ENCODE peak calls at places on chromosomes 12 and 14, in four cellular contexts. One of them, this sample, is unnamed. For H3K27me3, the result is how much of the 10 kb centered on the place peaks cover.

GRCh38 chr14:101518611-101519048 is 42.7 kb upstream of the DIO3 start:
- DNase-seq in sigmoid colon: peak
- DNase-seq in psoas muscle: peak
- DNase-seq in effector memory CD4-positive, alpha-beta T cell: no peak
- DNase-seq in this sample: peak

GRCh38 chr12:2243275-2243674 is 190.5 kb downstream of the CACNA1C start:
- DNase-seq in sigmoid colon: no peak
- DNase-seq in psoas muscle: no peak
- DNase-seq in effector memory CD4-positive, alpha-beta T cell: no peak
- DNase-seq in this sample: no peak

GRCh38 chr14:99568567-99569560 is 35.1 kb downstream of the CCDC85C start:
- DNase-seq in sigmoid colon: peak
- DNase-seq in psoas muscle: no peak
- DNase-seq in effector memory CD4-positive, alpha-beta T cell: no peak
- DNase-seq in this sample: no peak

GRCh38 chr12:120540445-120540844 is 6.3 kb downstream of the RNF10 start:
- DNase-seq in sigmoid colon: no peak
- DNase-seq in psoas muscle: no peak
- DNase-seq in effector memory CD4-positive, alpha-beta T cell: no peak
- DNase-seq in this sample: no peak

GRCh38 chr12:27772328-27773049 is 7.5 kb upstream of the KLHL42 start:
- DNase-seq in sigmoid colon: no peak
- DNase-seq in psoas muscle: no peak
- DNase-seq in effector memory CD4-positive, alpha-beta T cell: no peak
- DNase-seq in this sample: no peak

GRCh38 chr14:42683690-42684089 is 1077.0 kb downstream of the LRFN5 start:
- DNase-seq in sigmoid colon: no peak
- DNase-seq in psoas muscle: no peak
- DNase-seq in effector memory CD4-positive, alpha-beta T cell: no peak
- DNase-seq in this sample: no peak

GRCh38 chr12:18283776-18284175 is 22.5 kb downstream of the PIK3C2G start:
- DNase-seq in sigmoid colon: no peak
- DNase-seq in psoas muscle: no peak
- DNase-seq in effector memory CD4-positive, alpha-beta T cell: no peak
- DNase-seq in this sample: no peak

GRCh38 chr14:61399365-61399764 is 78.0 kb downstream of the PRKCH start:
- DNase-seq in sigmoid colon: no peak
- DNase-seq in psoas muscle: no peak
- DNase-seq in effector memory CD4-positive, alpha-beta T cell: no peak
- DNase-seq in this sample: no peak

GRCh38 chr14:96776791-96777190 is 20.4 kb upstream of the VRK1 start:
- DNase-seq in sigmoid colon: no peak
- DNase-seq in psoas muscle: no peak
- DNase-seq in effector memory CD4-positive, alpha-beta T cell: no peak
- DNase-seq in this sample: no peak

DNA sequence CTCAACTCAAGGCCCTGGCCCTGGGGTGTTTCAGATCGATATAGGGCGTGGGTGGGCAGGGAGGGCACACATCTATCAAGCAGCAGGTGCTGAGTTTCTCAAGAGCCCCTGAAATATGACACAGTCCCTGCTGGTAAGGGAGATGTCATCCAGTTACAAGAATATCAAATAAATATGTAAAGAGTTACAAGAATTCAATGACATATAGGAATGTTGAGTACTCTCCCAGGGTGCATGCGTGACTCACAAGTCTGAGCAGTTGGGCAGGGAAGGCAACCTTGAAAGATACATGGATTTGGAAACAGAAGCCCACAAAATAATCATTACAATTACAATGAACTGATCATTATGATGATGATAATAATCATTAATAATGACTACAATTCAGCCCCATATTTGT is 35.2 kb downstream of the MVK start:
- DNase-seq in sigmoid colon: no peak
- DNase-seq in psoas muscle: no peak
- DNase-seq in effector memory CD4-positive, alpha-beta T cell: no peak
- DNase-seq in this sample: no peak
- H3K27me3 ChIP-seq in sigmoid colon: under half
- H3K27me3 ChIP-seq in psoas muscle: under half
- H3K27me3 ChIP-seq in effector memory CD4-positive, alpha-beta T cell: under half
- H3K27me3 ChIP-seq in this sample: half or more

GRCh38 chr14:83217492-83217891 is 1683.8 kb upstream of the SEL1L start:
- DNase-seq in sigmoid colon: no peak
- DNase-seq in psoas muscle: no peak
- DNase-seq in effector memory CD4-positive, alpha-beta T cell: no peak
- DNase-seq in this sample: no peak
- H3K27me3 ChIP-seq in sigmoid colon: under half
- H3K27me3 ChIP-seq in psoas muscle: under half
- H3K27me3 ChIP-seq in effector memory CD4-positive, alpha-beta T cell: under half
- H3K27me3 ChIP-seq in this sample: under half

DNA sequence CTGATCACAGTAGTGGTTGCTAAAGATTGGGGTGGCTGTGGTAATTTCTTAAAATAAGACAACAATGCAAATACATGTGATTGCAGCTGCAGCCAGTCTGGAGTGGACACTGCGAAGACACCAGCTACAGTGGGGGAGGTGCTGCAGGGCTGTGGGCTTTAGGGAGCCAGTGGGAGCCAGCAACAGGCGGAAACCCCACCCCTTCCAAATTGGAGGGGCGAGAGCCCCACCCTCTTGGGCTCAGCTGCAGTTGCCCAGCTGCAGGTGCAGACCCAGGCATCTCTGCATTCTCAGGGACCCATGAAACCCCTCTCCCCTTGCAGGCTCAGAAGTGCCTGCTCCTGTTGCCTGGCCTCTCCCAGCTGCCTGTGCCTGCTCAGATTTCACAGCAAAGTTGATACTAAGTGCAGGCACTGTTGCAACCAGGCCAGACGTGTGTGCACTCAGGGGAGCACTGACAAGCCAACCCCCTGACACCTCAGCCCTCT is 104.8 kb downstream of the MYF5 start:
- DNase-seq in sigmoid colon: no peak
- DNase-seq in psoas muscle: no peak
- DNase-seq in effector memory CD4-positive, alpha-beta T cell: no peak
- DNase-seq in this sample: no peak
- H3K27me3 ChIP-seq in sigmoid colon: under half
- H3K27me3 ChIP-seq in psoas muscle: under half
- H3K27me3 ChIP-seq in effector memory CD4-positive, alpha-beta T cell: under half
- H3K27me3 ChIP-seq in this sample: under half

DNA sequence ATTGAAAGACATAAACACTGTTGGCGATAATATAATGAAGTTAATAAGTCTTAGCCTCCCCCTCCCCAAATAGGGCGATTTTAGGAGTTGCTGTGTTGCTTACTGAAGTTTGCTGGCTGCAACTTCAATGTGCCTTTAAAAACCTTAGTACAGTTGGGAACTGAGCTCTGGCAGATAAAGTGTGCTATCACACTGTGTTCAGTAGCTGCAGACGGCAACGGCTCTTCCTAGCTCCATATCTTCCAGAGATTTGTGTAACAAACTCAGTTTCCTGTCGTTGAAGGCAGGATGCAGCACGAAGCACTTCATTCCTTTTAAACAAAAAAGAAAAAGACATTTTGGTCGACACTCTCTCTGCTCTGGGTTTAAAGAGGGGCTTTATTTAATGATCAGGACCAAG is 19.7 kb downstream of the PLXNC1 start:
- DNase-seq in sigmoid colon: no peak
- DNase-seq in psoas muscle: no peak
- DNase-seq in effector memory CD4-positive, alpha-beta T cell: no peak
- DNase-seq in this sample: no peak
- H3K27me3 ChIP-seq in sigmoid colon: under half
- H3K27me3 ChIP-seq in psoas muscle: under half
- H3K27me3 ChIP-seq in effector memory CD4-positive, alpha-beta T cell: under half
- H3K27me3 ChIP-seq in this sample: under half

GRCh38 chr14:58636129-58636528 is 1.6 kb upstream of the DACT1 start:
- DNase-seq in sigmoid colon: no peak
- DNase-seq in psoas muscle: no peak
- DNase-seq in effector memory CD4-positive, alpha-beta T cell: no peak
- DNase-seq in this sample: no peak
- H3K27me3 ChIP-seq in sigmoid colon: under half
- H3K27me3 ChIP-seq in psoas muscle: under half
- H3K27me3 ChIP-seq in effector memory CD4-positive, alpha-beta T cell: under half
- H3K27me3 ChIP-seq in this sample: under half

GRCh38 chr12:53982616-53983579 is 2.0 kb upstream of the HOXC10 start:
- DNase-seq in sigmoid colon: no peak
- DNase-seq in psoas muscle: peak
- DNase-seq in effector memory CD4-positive, alpha-beta T cell: no peak
- DNase-seq in this sample: no peak

GRCh38 chr12:53981652-53982565 is 3.0 kb upstream of the HOXC10 start:
- DNase-seq in sigmoid colon: no peak
- DNase-seq in psoas muscle: peak
- DNase-seq in effector memory CD4-positive, alpha-beta T cell: no peak
- DNase-seq in this sample: no peak

GRCh38 chr12:53984901-53985357 is at the start of gene HOXC10:
- DNase-seq in sigmoid colon: peak
- DNase-seq in psoas muscle: peak
- DNase-seq in effector memory CD4-positive, alpha-beta T cell: peak
- DNase-seq in this sample: peak

GRCh38 chr12:53985358-53985899 is 483 bp downstream of the HOXC10 start:
- DNase-seq in sigmoid colon: no peak
- DNase-seq in psoas muscle: peak
- DNase-seq in effector memory CD4-positive, alpha-beta T cell: no peak
- DNase-seq in this sample: no peak

GRCh38 chr12:53983580-53984572 is 1.1 kb upstream of the HOXC10 start:
- DNase-seq in sigmoid colon: no peak
- DNase-seq in psoas muscle: peak
- DNase-seq in effector memory CD4-positive, alpha-beta T cell: no peak
- DNase-seq in this sample: no peak
- H3K27me3 ChIP-seq in sigmoid colon: half or more
- H3K27me3 ChIP-seq in psoas muscle: under half
- H3K27me3 ChIP-seq in effector memory CD4-positive, alpha-beta T cell: half or more
- H3K27me3 ChIP-seq in this sample: half or more

This sample was measured in suprapubic skin.